ENCODE peak calls at places on chromosomes 6 and 20, in six cellular contexts. B, O, A, I, Z and E are unnamed samples.

GRCh38 chr20:5181955-5182354 is 55.1 kb downstream of the CDS2 start:
- DNase-seq in B (no peak), O (no peak), A (no peak), I (no peak), Z (no peak), E (no peak)

GRCh38 chr20:63596423-63596822 is 22.4 kb upstream of the HELZ2 start:
- DNase-seq in B (no peak), O (no peak), A (no peak), I (no peak), Z (no peak), E (no peak)

GRCh38 chr20:57609086-57609841 is 11.0 kb downstream of the ZBP1 start:
- DNase-seq in B (no peak), O (no peak), A (no peak), I (peak), Z (no peak), E (no peak)

GRCh38 chr20:45890077-45890996 is 671 bp downstream of the NEURL2 start:
- DNase-seq in B (peak), O (no peak), A (peak), I (peak), Z (peak), E (peak)

GRCh38 chr6:12525276-12525675 is 191.3 kb upstream of the PHACTR1 start:
- DNase-seq in B (no peak), O (no peak), A (no peak), I (no peak), Z (no peak), E (no peak)

GRCh38 chr6:160386869-160387518 is 38.8 kb downstream of the SLC22A3 start:
- DNase-seq in B (peak), O (no peak), A (peak), I (peak), Z (no peak), E (peak)

GRCh38 chr6:155381856-155382690 is 67.8 kb upstream of the TFB1M start:
- DNase-seq in B (no peak), O (no peak), A (no peak), I (no peak), Z (no peak), E (no peak)

GRCh38 chr6:79335133-79335674 is 100.7 kb upstream of the HMGN3 start:
- DNase-seq in B (no peak), O (peak), A (no peak), I (no peak), Z (no peak), E (no peak)

GRCh38 chr20:51361258-51361657 is 181.3 kb downstream of the NFATC2 start:
- DNase-seq in B (no peak), O (no peak), A (no peak), I (no peak), Z (no peak), E (no peak)

GRCh38 chr6:107928984-107929383 is 29.0 kb downstream of the SEC63 start:
- DNase-seq in B (no peak), O (no peak), A (no peak), I (no peak), Z (no peak), E (no peak)

GRCh38 chr6:23611776-23612381 is 514.1 kb upstream of the NRSN1 start:
- DNase-seq in B (no peak), O (no peak), A (no peak), I (no peak), Z (no peak), E (no peak)

GRCh38 chr20:35312348-35312747 is 20.1 kb upstream of the FAM83C start:
- DNase-seq in B (no peak), O (peak), A (no peak), I (no peak), Z (no peak), E (no peak)

GRCh38 chr20:39298116-39298515 is 336.0 kb downstream of the DHX35 start:
- DNase-seq in B (no peak), O (no peak), A (no peak), I (no peak), Z (no peak), E (no peak)

GRCh38 chr6:139763468-139764214 is 389.2 kb upstream of the CITED2 start:
- DNase-seq in B (no peak), O (no peak), A (no peak), I (no peak), Z (no peak), E (no peak)

GRCh38 chr6:127102299-127102698 is 16.2 kb upstream of the RSPO3 start:
- DNase-seq in B (no peak), O (no peak), A (no peak), I (no peak), Z (no peak), E (no peak)

GRCh38 chr20:63017826-63018411 is 11.2 kb upstream of the BHLHE23 start:
- DNase-seq in B (no peak), O (no peak), A (no peak), I (no peak), Z (peak), E (no peak)

GRCh38 chr6:31401403-31401802 is 2.0 kb upstream of the MICA start:
- DNase-seq in B (peak), O (no peak), A (peak), I (peak), Z (no peak), E (peak)

GRCh38 chr6:25193865-25194679 is 85.1 kb upstream of the CARMIL1 start:
- DNase-seq in B (no peak), O (no peak), A (no peak), I (no peak), Z (no peak), E (no peak)

GRCh38 chr6:38827024-38827423 is 111.9 kb downstream of the DNAH8 start:
- DNase-seq in B (no peak), O (no peak), A (no peak), I (no peak), Z (no peak), E (no peak)

GRCh38 chr20:38178581-38178980 is 13.5 kb upstream of the TGM2 start:
- DNase-seq in B (no peak), O (no peak), A (no peak), I (no peak), Z (no peak), E (no peak)

GRCh38 chr6:39184906-39185580 is 44.2 kb downstream of the KCNK5 start:
- DNase-seq in B (no peak), O (no peak), A (no peak), I (peak), Z (no peak), E (no peak)

GRCh38 chr20:1390552-1391403 is 2.1 kb downstream of the FKBP1A start:
- DNase-seq in B (no peak), O (no peak), A (no peak), I (no peak), Z (no peak), E (no peak)

GRCh38 chr6:151747890-151748289 is 59.6 kb upstream of the ESR1 start:
- DNase-seq in B (no peak), O (no peak), A (no peak), I (no peak), Z (no peak), E (no peak)

GRCh38 chr20:1155342-1155741 is 29.4 kb downstream of the TMEM74B start:
- DNase-seq in B (no peak), O (no peak), A (no peak), I (no peak), Z (no peak), E (no peak)

GRCh38 chr6:118372413-118372812 is 175.7 kb upstream of the PLN start:
- DNase-seq in B (no peak), O (no peak), A (no peak), I (peak), Z (peak), E (no peak)

GRCh38 chr20:63873477-63873971 is 8.5 kb downstream of the TPD52L2 start:
- DNase-seq in B (peak), O (no peak), A (no peak), I (peak), Z (no peak), E (no peak)

GRCh38 chr6:157019115-157019628 is 242.0 kb downstream of the ARID1B start:
- DNase-seq in B (no peak), O (no peak), A (no peak), I (no peak), Z (no peak), E (no peak)

GRCh38 chr6:159999240-159999671 is 30.4 kb downstream of the IGF2R start:
- DNase-seq in B (no peak), O (no peak), A (no peak), I (no peak), Z (no peak), E (no peak)

GRCh38 chr6:159306134-159306537 is 136.9 kb downstream of the FNDC1 start:
- DNase-seq in B (no peak), O (no peak), A (no peak), I (no peak), Z (no peak), E (no peak)

GRCh38 chr20:64154590-64155257 is 9.5 kb upstream of the MYT1 start:
- DNase-seq in B (no peak), O (no peak), A (no peak), I (no peak), Z (no peak), E (no peak)

GRCh38 chr20:3667434-3668037 is 4.3 kb upstream of the GFRA4 start:
- DNase-seq in B (no peak), O (no peak), A (no peak), I (no peak), Z (no peak), E (no peak)

GRCh38 chr6:20334334-20334733 is 67.3 kb upstream of the E2F3 start:
- DNase-seq in B (no peak), O (no peak), A (no peak), I (no peak), Z (peak), E (no peak)

GRCh38 chr20:50810063-50810462 is 15.2 kb downstream of the BCAS4 start:
- DNase-seq in B (no peak), O (no peak), A (no peak), I (no peak), Z (no peak), E (no peak)

GRCh38 chr6:147000545-147001488 is 203.4 kb upstream of the STXBP5 start:
- DNase-seq in B (no peak), O (no peak), A (no peak), I (no peak), Z (no peak), E (no peak)

GRCh38 chr6:80376411-80376810 is 269.9 kb downstream of the BCKDHB start:
- DNase-seq in B (no peak), O (no peak), A (no peak), I (no peak), Z (no peak), E (no peak)
- H3K27ac ChIP-seq in B (no peak), O (no peak), A (no peak), I (no peak), Z (no peak), E (no peak)

GRCh38 chr6:7219310-7219709 is 93.7 kb downstream of the SSR1 start:
- DNase-seq in B (no peak), O (no peak), A (peak), I (peak), Z (peak), E (no peak)

GRCh38 chr6:7224726-7225125 is 88.3 kb downstream of the SSR1 start:
- DNase-seq in B (no peak), O (no peak), A (no peak), I (no peak), Z (no peak), E (no peak)

GRCh38 chr6:7216941-7217621 is 95.9 kb downstream of the SSR1 start:
- DNase-seq in B (no peak), O (no peak), A (no peak), I (peak), Z (peak), E (no peak)

GRCh38 chr6:7218586-7218985 is 94.4 kb downstream of the SSR1 start:
- DNase-seq in B (no peak), O (no peak), A (no peak), I (no peak), Z (no peak), E (no peak)

GRCh38 chr6:7222197-7222596 is 90.8 kb downstream of the SSR1 start:
- DNase-seq in B (no peak), O (no peak), A (no peak), I (no peak), Z (no peak), E (no peak)
- H3K27ac ChIP-seq in B (peak), O (no peak), A (no peak), I (peak), Z (no peak), E (no peak)

GRCh38 chr6:130183271-130184222 is 39.2 kb downstream of the SAMD3 start:
- DNase-seq in B (no peak), O (no peak), A (no peak), I (no peak), Z (no peak), E (no peak)

GRCh38 chr6:130178692-130179091 is 44.1 kb downstream of the SAMD3 start:
- DNase-seq in B (no peak), O (no peak), A (no peak), I (no peak), Z (no peak), E (no peak)

GRCh38 chr6:130187335-130188206 is 35.2 kb downstream of the SAMD3 start:
- DNase-seq in B (no peak), O (no peak), A (no peak), I (no peak), Z (no peak), E (no peak)

GRCh38 chr6:130185658-130186057 is 37.1 kb downstream of the SAMD3 start:
- DNase-seq in B (no peak), O (no peak), A (no peak), I (no peak), Z (no peak), E (no peak)

DNA sequence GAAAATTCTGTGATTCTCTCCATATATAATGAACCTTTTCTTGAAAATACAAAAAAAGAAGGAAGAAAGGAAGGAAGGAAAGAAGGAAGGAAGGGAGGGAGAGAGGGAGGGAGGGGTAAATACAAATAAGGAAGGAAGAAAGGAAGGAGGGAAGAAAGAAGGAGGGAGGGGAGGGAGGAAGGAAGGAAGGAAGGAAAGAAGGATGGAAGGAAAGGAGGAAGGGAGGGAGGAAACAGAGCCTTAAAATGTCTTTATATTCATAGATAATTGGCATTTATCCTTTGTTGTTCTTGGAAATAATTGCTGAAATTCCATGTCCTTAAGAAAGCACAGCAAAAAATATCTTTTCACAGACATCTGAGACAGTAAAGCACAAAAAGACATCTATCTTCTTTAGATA is 40.3 kb downstream of the SAMD3 start:
- DNase-seq in B (no peak), O (no peak), A (no peak), I (no peak), Z (no peak), E (no peak)
- H3K27ac ChIP-seq in B (no peak), O (no peak), A (no peak), I (no peak), Z (no peak), E (no peak)

GRCh38 chr6:72946766-72947165 is 278.5 kb downstream of the KHDC1L start:
- DNase-seq in B (no peak), O (no peak), A (no peak), I (no peak), Z (no peak), E (no peak)
- H3K27ac ChIP-seq in B (no peak), O (no peak), A (no peak), I (no peak), Z (no peak), E (no peak)

DNA sequence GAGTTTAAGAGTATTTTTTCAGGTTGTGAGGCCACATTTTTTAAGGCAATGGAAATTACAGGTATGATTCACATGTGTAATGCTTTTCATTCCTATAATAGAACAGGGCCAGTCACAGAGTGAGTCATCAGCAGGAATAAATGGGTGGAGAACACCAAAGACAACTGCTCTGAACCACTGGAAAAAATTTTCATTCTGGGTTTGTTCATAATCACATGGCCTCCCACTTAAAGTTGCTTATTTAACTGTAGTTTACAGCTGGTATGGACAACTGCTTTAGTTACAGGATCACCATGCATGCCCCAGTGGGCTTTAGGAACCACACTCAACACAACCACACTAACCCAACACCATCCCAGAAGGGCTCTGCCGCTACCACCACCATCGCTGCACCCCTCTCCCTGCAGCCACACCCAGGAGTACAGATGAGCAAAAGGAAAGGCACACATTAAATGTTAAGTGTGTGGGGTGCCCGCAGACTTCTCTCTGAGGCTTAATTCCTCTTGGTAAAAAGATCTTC is 107.0 kb upstream of the DST start:
- DNase-seq in B (no peak), O (no peak), A (no peak), I (no peak), Z (no peak), E (no peak)
- H3K27ac ChIP-seq in B (no peak), O (peak), A (no peak), I (peak), Z (no peak), E (no peak)

GRCh38 chr6:122788663-122789062 is 395 bp upstream of the SMPDL3A start:
- DNase-seq in B (no peak), O (no peak), A (no peak), I (no peak), Z (no peak), E (no peak)
- H3K27ac ChIP-seq in B (peak), O (no peak), A (peak), I (peak), Z (peak), E (peak)

GRCh38 chr6:150142304-150142656 is 564 bp upstream of the PPP1R14C start:
- DNase-seq in B (no peak), O (no peak), A (no peak), I (no peak), Z (no peak), E (no peak)

GRCh38 chr6:150140236-150140969 is 2.4 kb upstream of the PPP1R14C start:
- DNase-seq in B (no peak), O (no peak), A (no peak), I (no peak), Z (no peak), E (no peak)

GRCh38 chr6:150144294-150144868 is 1.5 kb downstream of the PPP1R14C start:
- DNase-seq in B (no peak), O (no peak), A (no peak), I (no peak), Z (no peak), E (no peak)

GRCh38 chr6:150143521-150144293 is 863 bp downstream of the PPP1R14C start:
- DNase-seq in B (no peak), O (no peak), A (no peak), I (no peak), Z (peak), E (no peak)

GRCh38 chr6:150142657-150143501 is at the start of gene PPP1R14C:
- DNase-seq in B (no peak), O (no peak), A (no peak), I (no peak), Z (peak), E (no peak)
- H3K27ac ChIP-seq in B (no peak), O (no peak), A (no peak), I (no peak), Z (peak), E (no peak)

GRCh38 chr6:45946887-45947286 is 68.8 kb downstream of the CLIC5 start:
- DNase-seq in B (no peak), O (no peak), A (no peak), I (no peak), Z (no peak), E (no peak)
- H3K27ac ChIP-seq in B (no peak), O (no peak), A (no peak), I (no peak), Z (peak), E (no peak)

GRCh38 chr6:41318648-41319565 is 16.5 kb upstream of the NCR2 start:
- DNase-seq in B (peak), O (peak), A (peak), I (peak), Z (peak), E (peak)

GRCh38 chr6:41315203-41315602 is 20.2 kb upstream of the NCR2 start:
- DNase-seq in B (no peak), O (no peak), A (no peak), I (no peak), Z (no peak), E (no peak)

GRCh38 chr6:41321183-41321582 is 14.2 kb upstream of the NCR2 start:
- DNase-seq in B (no peak), O (no peak), A (no peak), I (no peak), Z (no peak), E (no peak)

GRCh38 chr6:41315943-41316342 is 19.5 kb upstream of the NCR2 start:
- DNase-seq in B (no peak), O (no peak), A (no peak), I (no peak), Z (no peak), E (no peak)
- H3K27ac ChIP-seq in B (no peak), O (no peak), A (no peak), I (no peak), Z (no peak), E (no peak)

GRCh38 chr6:45300776-45301175 is 27.4 kb upstream of the RUNX2 start:
- DNase-seq in B (no peak), O (no peak), A (no peak), I (no peak), Z (no peak), E (no peak)
- H3K27ac ChIP-seq in B (no peak), O (no peak), A (no peak), I (no peak), Z (no peak), E (no peak)